ENCODE peak calls at places on chromosomes 16 and 17, in five cellular contexts. Y is ELF-1, D is NCI-H774, T is MV-4-11, W is NCI-H2171. C is an unnamed sample.

GRCh38 chr16:1701216-1701878 is 4.6 kb upstream of the MAPK8IP3 start:
- DNase-seq in Y (no peak), D (no peak), T (no peak), W (no peak), C (no peak)

GRCh38 chr17:16106161-16106891 is 106.7 kb downstream of the TTC19 start:
- DNase-seq in Y (no peak), D (no peak), T (peak), W (no peak), C (no peak)

GRCh38 chr16:79372504-79373184 is 227.9 kb downstream of the MAF start:
- DNase-seq in Y (no peak), D (no peak), T (peak), W (no peak), C (no peak)

GRCh38 chr16:29815032-29815721 is 775 bp upstream of the PAGR1 start:
- DNase-seq in Y (peak), D (no peak), T (no peak), W (peak), C (no peak)

GRCh38 chr17:35293151-35293837 is 50.4 kb downstream of the SLFN5 start:
- DNase-seq in Y (no peak), D (no peak), T (peak), W (no peak), C (no peak)

GRCh38 chr16:80355335-80355734 is 185.5 kb upstream of the DYNLRB2 start:
- DNase-seq in Y (no peak), D (no peak), T (no peak), W (no peak), C (no peak)

GRCh38 chr16:27238016-27238587 is 30.5 kb downstream of the NSMCE1 start:
- DNase-seq in Y (no peak), D (no peak), T (no peak), W (no peak), C (no peak)

GRCh38 chr17:75159196-75160031 is 5.1 kb upstream of the JPT1 start:
- DNase-seq in Y (no peak), D (no peak), T (no peak), W (no peak), C (no peak)

GRCh38 chr17:35022536-35023063 is 40.9 kb downstream of the RFFL start:
- DNase-seq in Y (no peak), D (peak), T (peak), W (no peak), C (no peak)

GRCh38 chr17:14298221-14298994 is 2.5 kb upstream of the HS3ST3B1 start:
- DNase-seq in Y (peak), D (no peak), T (no peak), W (no peak), C (no peak)

GRCh38 chr17:28774206-28774605 is 30.4 kb downstream of the TRAF4 start:
- DNase-seq in Y (no peak), D (no peak), T (no peak), W (no peak), C (no peak)

GRCh38 chr17:50550661-50551432 is 3.9 kb downstream of the SPATA20 start:
- DNase-seq in Y (peak), D (peak), T (peak), W (no peak), C (peak)

GRCh38 chr17:81683584-81684441 is at the start of the genes ARL16 and HGS:
- DNase-seq in Y (peak), D (peak), T (peak), W (peak), C (peak)

GRCh38 chr17:48054238-48055185 is 6.4 kb downstream of the NFE2L1 start:
- DNase-seq in Y (peak), D (no peak), T (no peak), W (peak), C (peak)

GRCh38 chr16:1272453-1273198 is 16.8 kb downstream of the TPSD1 start:
- DNase-seq in Y (no peak), D (no peak), T (no peak), W (no peak), C (no peak)

GRCh38 chr17:45235071-45236001 is 13.7 kb downstream of the FMNL1 start:
- DNase-seq in Y (peak), D (peak), T (peak), W (no peak), C (peak)

GRCh38 chr16:66901626-66902025 is 17.1 kb downstream of the CDH16 start:
- DNase-seq in Y (no peak), D (no peak), T (no peak), W (no peak), C (no peak)

GRCh38 chr17:81966343-81967243 is 5.6 kb upstream of the NOTUM start:
- DNase-seq in Y (peak), D (peak), T (peak), W (peak), C (no peak)

GRCh38 chr17:57552114-57552601 is 192.9 kb downstream of the CCDC182 start:
- DNase-seq in Y (peak), D (no peak), T (peak), W (no peak), C (peak)

GRCh38 chr17:1060991-1061390 is 64.1 kb downstream of the TIMM22 start:
- DNase-seq in Y (no peak), D (peak), T (no peak), W (peak), C (no peak)

GRCh38 chr17:69760562-69760961 is 314.5 kb upstream of the KCNJ16 start:
- DNase-seq in Y (no peak), D (no peak), T (no peak), W (no peak), C (no peak)

GRCh38 chr17:17790673-17791464 is 45.9 kb downstream of the SREBF1 start:
- DNase-seq in Y (no peak), D (no peak), T (no peak), W (no peak), C (no peak)

GRCh38 chr16:49575352-49576172 is 202.0 kb downstream of the C16orf78 start:
- DNase-seq in Y (peak), D (no peak), T (peak), W (no peak), C (peak)

GRCh38 chr17:45942284-45942683 is 47.9 kb downstream of the MAPT start:
- DNase-seq in Y (peak), D (peak), T (no peak), W (peak), C (no peak)

GRCh38 chr16:84065536-84066132 is 23.0 kb upstream of the SLC38A8 start:
- DNase-seq in Y (peak), D (peak), T (peak), W (peak), C (peak)

GRCh38 chr17:54977744-54978143 is 9.2 kb downstream of the STXBP4 start:
- DNase-seq in Y (no peak), D (no peak), T (no peak), W (no peak), C (no peak)

GRCh38 chr17:7367918-7368596 is 12.8 kb upstream of the TNK1 start:
- DNase-seq in Y (no peak), D (no peak), T (no peak), W (no peak), C (no peak)

C was measured in NCI-H526 treated with DMSO at 0.1 percent for 48 hours.